ENCODE peak calls at places on chromosomes 13 and 19, in four cellular contexts. A, N, Z and K are unnamed samples.

GRCh38 chr13:23718916-23719470 is 148.8 kb downstream of the TNFRSF19 start:
- DNase-seq in A (no peak), N (no peak), Z (no peak), K (no peak)

GRCh38 chr13:37058801-37059135 is 720 bp downstream of the SUPT20H start:
- DNase-seq in A (no peak), N (no peak), Z (no peak), K (peak)

GRCh38 chr13:30735025-30735967 is at the start of gene ALOX5AP:
- DNase-seq in A (no peak), N (no peak), Z (no peak), K (no peak)

GRCh38 chr13:60047943-60048342 is 115.8 kb downstream of the DIAPH3 start:
- DNase-seq in A (no peak), N (peak), Z (no peak), K (no peak)

GRCh38 chr19:33815410-33816340 is 19.0 kb downstream of the KCTD15 start:
- DNase-seq in A (no peak), N (peak), Z (no peak), K (no peak)

GRCh38 chr13:63948045-63948444 is 2532.4 kb upstream of the PCDH20 start:
- DNase-seq in A (no peak), N (no peak), Z (no peak), K (no peak)

GRCh38 chr13:26987614-26988013 is 184.0 kb downstream of the USP12 start:
- DNase-seq in A (no peak), N (no peak), Z (no peak), K (no peak)

GRCh38 chr13:112961457-112962369 is 7.3 kb upstream of the MCF2L start:
- DNase-seq in A (no peak), N (no peak), Z (no peak), K (no peak)

GRCh38 chr19:1068111-1069001 is 1.4 kb downstream of the ARHGAP45 start:
- DNase-seq in A (no peak), N (no peak), Z (no peak), K (peak)

GRCh38 chr19:869245-870177 is 10.0 kb downstream of the CFD start:
- DNase-seq in A (no peak), N (peak), Z (no peak), K (no peak)